ENCODE peak calls at places on chromosomes 4 and X, in five cellular contexts. X is OCI-LY7, L is pancreas, G is HepG2, P is MM.1S. W is an unnamed sample.

GRCh38 chr4:158667651-158668198 is 4.0 kb downstream of the C4orf46 start:
- DNase-seq in X (peak), L (no peak), G (peak), P (no peak), W (no peak)

GRCh38 chr4:51895816-51896408 is 53.0 kb downstream of the DCUN1D4 start:
- DNase-seq in X (peak), L (no peak), G (peak), P (peak), W (peak)

GRCh38 chr4:101420661-101421060 is 73.3 kb upstream of the PPP3CA start:
- DNase-seq in X (no peak), L (no peak), G (no peak), P (no peak), W (peak)

GRCh38 chr4:100366213-100366612 is 151.6 kb downstream of the EMCN start:
- DNase-seq in X (no peak), L (no peak), G (no peak), P (no peak), W (peak)

GRCh38 chr4:26176621-26177121 is 144.1 kb upstream of the RBPJ start:
- DNase-seq in X (no peak), L (no peak), G (no peak), P (no peak), W (peak)

GRCh38 chr4:177239475-177239874 is 70.2 kb upstream of the NEIL3 start:
- DNase-seq in X (no peak), L (no peak), G (no peak), P (no peak), W (no peak)

GRCh38 chr4:111943796-111944203 is 201.5 kb upstream of the FAM241A start:
- DNase-seq in X (peak), L (peak), G (peak), P (peak), W (peak)

GRCh38 chr4:138561276-138561880 is 319.2 kb upstream of the SLC7A11 start:
- DNase-seq in X (no peak), L (no peak), G (no peak), P (no peak), W (no peak)

GRCh38 chr4:120517966-120518365 is 404.6 kb downstream of the PRDM5 start:
- DNase-seq in X (no peak), L (no peak), G (peak), P (no peak), W (peak)

GRCh38 chrX:18898517-18898916 is 85.4 kb downstream of the PHKA2 start:
- DNase-seq in X (no peak), L (no peak), G (no peak), P (no peak), W (no peak)

GRCh38 chr4:25638221-25638601 is 17.4 kb upstream of the SLC34A2 start:
- DNase-seq in X (no peak), L (no peak), G (no peak), P (no peak), W (no peak)

GRCh38 chr4:5029447-5029846 is 10.2 kb upstream of the CYTL1 start:
- DNase-seq in X (no peak), L (no peak), G (no peak), P (no peak), W (no peak)

GRCh38 chrX:37753384-37753783 is 26.5 kb upstream of the CYBB start:
- DNase-seq in X (no peak), L (no peak), G (no peak), P (no peak), W (no peak)

GRCh38 chr4:119729815-119730643 is 101.4 kb upstream of the PDE5A start:
- DNase-seq in X (no peak), L (no peak), G (peak), P (no peak), W (peak)

GRCh38 chrX:135345328-135345645 is 36.0 kb downstream of the ETDC start:
- DNase-seq in X (no peak), L (no peak), G (no peak), P (no peak), W (peak)

GRCh38 chr4:37628977-37629609 is 57.1 kb downstream of the RELL1 start:
- DNase-seq in X (no peak), L (no peak), G (no peak), P (no peak), W (peak)

GRCh38 chr4:69713593-69713992 is 46.8 kb downstream of the SULT1B1 start:
- DNase-seq in X (no peak), L (no peak), G (peak), P (no peak), W (no peak)

GRCh38 chr4:16026155-16026761 is 57.6 kb downstream of the PROM1 start:
- DNase-seq in X (peak), L (no peak), G (peak), P (peak), W (peak)

GRCh38 chr4:155757745-155758265 is 1.0 kb upstream of the GUCY1B1 start:
- DNase-seq in X (no peak), L (no peak), G (no peak), P (peak), W (no peak)

GRCh38 chr4:155758500-155759371 is at the start of gene GUCY1B1:
- DNase-seq in X (no peak), L (peak), G (no peak), P (peak), W (peak)

GRCh38 chr4:155761916-155762315 is 3.1 kb downstream of the GUCY1B1 start:
- DNase-seq in X (no peak), L (no peak), G (no peak), P (no peak), W (peak)

GRCh38 chr4:155761047-155761446 is 2.2 kb downstream of the GUCY1B1 start:
- DNase-seq in X (no peak), L (no peak), G (no peak), P (no peak), W (no peak)

GRCh38 chr4:155759372-155760252 is 791 bp downstream of the GUCY1B1 start:
- DNase-seq in X (no peak), L (peak), G (no peak), P (peak), W (no peak)
- H3K4me3 ChIP-seq in X (no peak), L (peak), G (no peak), P (peak), W (peak)

GRCh38 chr4:128810331-128810870 is 901 bp downstream of the JADE1 start:
- DNase-seq in X (peak), L (no peak), G (peak), P (peak), W (no peak)
- TF ChIP-seq CTCF in X (no peak), L (no peak), G (no peak), P (peak), W (no peak)

GRCh38 chrX:96683997-96684338 is 674 bp upstream of the DIAPH2 start:
- DNase-seq in X (peak), L (no peak), G (peak), P (no peak), W (no peak)
- H3K4me3 ChIP-seq in X (peak), L (no peak), G (peak), P (peak), W (peak)

DNA sequence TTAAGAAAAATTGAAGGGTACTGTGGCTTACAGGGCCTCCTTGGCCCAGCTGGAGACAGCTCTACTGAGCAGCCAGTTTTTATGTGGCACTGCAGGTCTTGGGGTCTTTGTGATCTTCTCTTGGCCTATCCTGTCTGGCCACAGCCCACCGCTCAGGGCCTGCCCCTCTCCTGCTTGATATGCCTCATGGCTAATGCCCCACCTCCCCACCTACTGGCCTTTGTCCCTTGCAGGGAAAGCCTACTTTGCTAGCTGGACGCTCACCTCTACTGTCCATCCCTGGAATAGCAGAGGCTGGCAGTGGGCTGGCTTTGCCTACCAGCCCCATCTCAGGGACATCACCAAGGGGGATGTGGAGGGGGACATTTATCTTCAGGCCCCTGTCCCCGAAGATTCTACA is 134.1 kb downstream of the PJA1 start:
- DNase-seq in X (no peak), L (no peak), G (peak), P (no peak), W (no peak)
- TF ChIP-seq CTCF in X (no peak), L (no peak), G (peak), P (no peak), W (peak)

GRCh38 chrX:57641338-57641737 is 38.7 kb downstream of the NLRP2B start:
- DNase-seq in X (no peak), L (no peak), G (no peak), P (no peak), W (no peak)
- H3K4me3 ChIP-seq in X (no peak), L (no peak), G (no peak), P (no peak), W (no peak)

DNA sequence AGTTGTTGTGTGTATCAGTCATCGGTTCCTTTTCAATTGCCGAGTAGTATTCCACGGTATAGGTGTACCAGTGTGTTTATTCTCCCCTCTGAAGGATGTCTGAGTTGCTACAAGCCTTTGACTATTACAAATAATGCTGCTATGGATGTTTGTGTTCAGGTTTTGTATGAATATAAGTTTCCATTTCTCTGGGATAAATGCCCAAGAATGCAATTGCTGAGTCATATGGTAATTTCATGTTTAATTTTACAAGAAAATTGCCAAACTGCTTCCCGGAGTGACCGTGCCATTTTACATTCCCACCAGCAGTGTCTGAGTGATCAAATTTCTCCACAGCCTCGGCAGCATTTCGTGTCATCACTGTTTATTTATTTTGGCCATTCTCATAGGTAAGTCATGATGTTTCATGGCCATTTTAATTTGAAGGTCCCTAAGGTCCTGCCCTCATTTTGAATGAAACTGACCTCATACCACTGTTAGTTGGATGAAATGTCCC is 73.9 kb downstream of the IRF2 start:
- DNase-seq in X (no peak), L (no peak), G (no peak), P (no peak), W (peak)
- TF ChIP-seq CTCF in X (no peak), L (no peak), G (no peak), P (no peak), W (peak)

DNA sequence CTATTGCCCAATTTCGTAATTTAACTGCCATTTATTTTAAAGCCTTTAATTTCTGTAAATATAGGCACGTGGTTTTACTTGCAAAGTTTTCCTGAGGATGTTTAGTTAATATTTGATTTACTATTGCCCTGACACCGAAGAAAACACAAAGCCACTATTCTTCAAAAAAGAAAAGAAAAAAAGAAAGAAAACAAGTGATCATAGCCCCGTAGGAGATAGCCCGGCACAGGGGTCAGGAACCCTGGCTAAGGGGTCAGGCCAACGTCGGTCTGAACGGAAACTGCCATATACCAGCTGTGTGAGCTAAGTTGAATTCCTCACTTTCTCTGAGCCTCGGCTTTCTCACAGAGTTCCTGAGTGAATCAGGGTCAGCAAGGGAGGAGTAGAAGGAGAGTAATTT is 17.7 kb upstream of the LAMP2 start:
- DNase-seq in X (no peak), L (no peak), G (peak), P (no peak), W (no peak)
- H3K4me3 ChIP-seq in X (no peak), L (no peak), G (no peak), P (no peak), W (no peak)

DNA sequence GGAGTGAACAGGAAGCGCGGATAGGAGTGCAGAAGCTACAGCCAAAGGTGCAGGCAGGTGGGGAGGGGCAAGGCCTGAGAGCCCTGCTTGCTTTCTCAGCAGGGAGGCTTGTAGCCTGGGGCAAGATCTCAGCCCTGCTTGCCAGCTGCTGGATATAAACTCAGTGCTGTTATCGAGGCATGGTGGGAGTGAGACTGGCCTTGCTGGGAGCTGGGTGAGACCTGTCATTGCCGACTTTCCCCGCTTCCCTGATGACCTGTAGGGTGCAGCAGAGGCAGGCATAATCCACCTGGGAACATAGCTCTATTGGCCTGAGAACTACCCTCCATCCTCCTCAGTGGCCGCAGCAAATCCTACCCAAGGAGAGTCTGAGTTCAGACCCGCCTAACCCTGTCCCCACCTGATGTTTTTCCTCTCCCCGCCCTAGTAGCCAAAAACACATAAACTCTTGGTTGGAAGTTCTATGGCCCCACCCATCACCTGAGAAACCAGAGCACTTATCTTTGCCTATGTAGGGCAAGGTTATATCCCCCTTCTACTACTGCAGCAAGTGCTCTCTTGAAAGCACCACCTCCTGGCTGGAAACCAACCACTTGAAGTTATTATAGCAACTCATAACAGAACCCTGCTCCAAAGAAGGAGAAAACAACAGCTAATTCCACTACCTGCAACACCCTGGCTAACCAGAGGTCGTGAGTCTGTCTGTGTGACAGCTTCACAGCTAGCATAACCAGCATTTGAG is 80.7 kb downstream of the FHIP1A start:
- DNase-seq in X (no peak), L (no peak), G (peak), P (no peak), W (no peak)
- TF ChIP-seq CTCF in X (peak), L (no peak), G (peak), P (no peak), W (no peak)